ENCODE peak calls at places on chromosomes 1 and 21, in ten cellular contexts. A is upper lobe of right lung, N is RWPE1, R is PC-3, L is lung, Q is esophagus muscularis mucosa, J is fibroblast of lung, I is neural progenitor cell, D is stomach, S is MM.1S. H is an unnamed sample.

GRCh38 chr1:28682840-28683239 is 14.3 kb downstream of the GMEB1 start:
- DNase-seq in A (no peak), N (peak; percentile 19), R (no peak), L (no peak), Q (no peak), J (no peak), I (no peak), D (no peak), S (no peak), H (no peak)

GRCh38 chr21:35376406-35377135 is 327.5 kb upstream of the RUNX1 start:
- DNase-seq in A (no peak), N (no peak), R (no peak), L (no peak), Q (no peak), J (peak; percentile 52), I (no peak), D (no peak), S (no peak), H (no peak)

GRCh38 chr1:61007534-61008364 is 74.6 kb upstream of the NFIA start:
- DNase-seq in A (no peak), N (no peak), R (no peak), L (no peak), Q (no peak), J (no peak), I (peak; percentile 49), D (no peak), S (no peak), H (no peak)

GRCh38 chr1:224809137-224809536 is 120.3 kb upstream of the DNAH14 start:
- DNase-seq in A (no peak), N (no peak), R (no peak), L (no peak), Q (no peak), J (no peak), I (no peak), D (no peak), S (no peak), H (no peak)

GRCh38 chr1:223224465-223224864 is 81.4 kb upstream of the TLR5 start:
- DNase-seq in A (no peak), N (no peak), R (no peak), L (no peak), Q (no peak), J (no peak), I (peak; percentile 20), D (no peak), S (no peak), H (no peak)

GRCh38 chr1:14976260-14976659 is 177.3 kb upstream of the TMEM51 start:
- DNase-seq in A (no peak), N (no peak), R (no peak), L (no peak), Q (no peak), J (no peak), I (no peak), D (no peak), S (no peak), H (no peak)

GRCh38 chr1:177183801-177184200 is 13.0 kb downstream of the BRINP2 start:
- DNase-seq in A (no peak), N (no peak), R (no peak), L (no peak), Q (no peak), J (no peak), I (no peak), D (no peak), S (peak; percentile 27), H (no peak)

GRCh38 chr1:25247829-25248754 is 838 bp upstream of the RSRP1 start:
- DNase-seq in A (no peak), N (no peak), R (no peak), L (no peak), Q (no peak), J (no peak), I (no peak), D (no peak), S (no peak), H (no peak)

GRCh38 chr1:236269439-236269838 is 12.3 kb downstream of the ERO1B start:
- DNase-seq in A (no peak), N (no peak), R (no peak), L (no peak), Q (no peak), J (no peak), I (no peak), D (no peak), S (no peak), H (no peak)

DNA sequence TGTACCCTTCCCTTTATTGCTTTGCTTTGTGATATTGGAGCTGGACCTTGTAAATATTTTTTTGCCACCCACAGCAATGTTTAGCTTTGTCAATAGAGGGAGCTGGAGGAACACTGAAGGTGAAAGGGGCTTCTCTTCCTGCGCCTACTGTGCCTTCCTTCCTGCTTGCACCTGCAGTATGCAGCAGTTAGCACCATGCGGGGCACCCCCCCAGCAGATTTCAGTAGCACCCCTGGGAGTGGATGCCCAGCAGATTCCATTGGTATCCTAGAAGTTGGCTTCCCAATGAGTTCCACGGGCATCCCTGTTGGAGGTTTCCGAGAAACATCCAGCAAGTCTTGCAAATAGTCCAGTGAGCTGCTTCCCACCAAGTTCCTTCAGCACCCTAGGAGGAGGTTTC is 25.6 kb downstream of the S100A10 start:
- DNase-seq in A (no peak), N (no peak), R (peak; percentile 89), L (no peak), Q (no peak), J (peak; percentile 43), I (peak; percentile 62), D (peak; percentile 44), S (peak; percentile 77), H (no peak)
- H3K27ac ChIP-seq in A (no peak overlapping the region), N (no peak overlapping the region), R (no peak overlapping the region), L (peak overlapping the region; percentile 6), Q (no peak overlapping the region), J (no peak overlapping the region), I (no peak overlapping the region), D (no peak overlapping the region), S (no peak overlapping the region), H (no peak overlapping the region)

DNA sequence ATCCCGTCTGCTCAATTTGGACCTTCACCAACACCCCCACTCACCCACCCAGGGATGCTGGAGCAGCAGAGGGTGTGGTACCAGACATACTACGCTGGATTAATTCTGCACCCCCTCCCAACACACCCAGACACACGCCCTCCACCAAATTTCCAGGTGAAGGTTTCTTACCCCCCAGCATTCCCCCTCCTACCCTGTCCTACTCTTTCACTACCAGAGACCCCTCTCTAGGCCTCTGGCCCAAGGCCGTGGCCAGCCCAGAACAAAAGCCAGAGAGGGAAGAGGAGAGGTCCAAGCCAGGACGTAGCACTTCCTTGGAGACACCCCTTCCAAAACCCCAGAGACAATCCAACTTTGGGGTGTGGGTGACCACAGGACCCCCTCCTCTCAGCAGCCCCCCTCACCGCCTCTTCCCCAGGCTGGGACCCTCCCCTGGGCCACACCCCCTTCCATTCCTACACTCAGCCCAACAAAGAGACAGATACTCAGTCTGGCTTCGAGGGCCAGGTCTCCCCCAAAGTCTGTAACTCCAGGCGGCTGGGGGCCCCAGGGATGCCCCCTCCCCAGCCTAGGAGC is 1.6 kb downstream of the MEX3A start:
- DNase-seq in A (no peak), N (no peak), R (no peak), L (no peak), Q (no peak), J (no peak), I (peak; percentile 47), D (no peak), S (no peak), H (no peak)
- H3K27ac ChIP-seq in A (no peak overlapping the region), N (peak overlapping the region; percentile 79), R (no peak overlapping the region), L (no peak overlapping the region), Q (no peak overlapping the region), J (no peak overlapping the region), I (peak overlapping the region; percentile 99), D (no peak overlapping the region), S (no peak overlapping the region), H (no peak overlapping the region)

GRCh38 chr1:166304131-166304530 is 137.3 kb upstream of the FAM78B start:
- DNase-seq in A (no peak), N (no peak), R (no peak), L (no peak), Q (no peak), J (no peak), I (no peak), D (no peak), S (no peak), H (no peak)

GRCh38 chr1:166305371-166305770 is 138.6 kb upstream of the FAM78B start:
- DNase-seq in A (no peak), N (no peak), R (no peak), L (no peak), Q (no peak), J (no peak), I (no peak), D (no peak), S (no peak), H (no peak)

GRCh38 chr1:166302919-166303758 is 136.3 kb upstream of the FAM78B start:
- DNase-seq in A (no peak), N (no peak), R (no peak), L (no peak), Q (no peak), J (no peak), I (peak; percentile 35), D (no peak), S (no peak), H (no peak)

GRCh38 chr1:166307261-166308188 is 140.7 kb upstream of the FAM78B start:
- DNase-seq in A (no peak), N (no peak), R (no peak), L (no peak), Q (no peak), J (no peak), I (no peak), D (no peak), S (no peak), H (no peak)
- H3K27ac ChIP-seq in A (no peak overlapping the region), N (no peak overlapping the region), R (no peak overlapping the region), L (no peak overlapping the region), Q (no peak overlapping the region), J (no peak overlapping the region), I (no peak overlapping the region), D (no peak overlapping the region), S (no peak overlapping the region), H (no peak overlapping the region)

GRCh38 chr1:207049974-207050391 is 1.0 kb downstream of the YOD1 start:
- DNase-seq in A (no peak), N (no peak), R (peak; percentile 82), L (no peak), Q (no peak), J (peak; percentile 38), I (peak; percentile 65), D (peak; percentile 64), S (peak; percentile 86), H (peak; percentile 71)

GRCh38 chr1:207050428-207050767 is 610 bp downstream of the YOD1 start:
- DNase-seq in A (no peak), N (no peak), R (no peak), L (no peak), Q (no peak), J (no peak), I (peak; percentile 72), D (no peak), S (peak; percentile 19), H (no peak)

GRCh38 chr1:207049054-207049453 is 2.0 kb downstream of the YOD1 start:
- DNase-seq in A (no peak), N (no peak), R (no peak), L (no peak), Q (no peak), J (no peak), I (no peak), D (no peak), S (no peak), H (no peak)

GRCh38 chr1:207050768-207051614 is at the start of gene YOD1:
- DNase-seq in A (peak; percentile 95), N (peak; percentile 86), R (peak; percentile 99), L (peak; percentile 94), Q (peak; percentile 95), J (peak; percentile 85), I (peak; percentile 95), D (peak; percentile 95), S (peak; percentile 99), H (peak; percentile 95)

DNA sequence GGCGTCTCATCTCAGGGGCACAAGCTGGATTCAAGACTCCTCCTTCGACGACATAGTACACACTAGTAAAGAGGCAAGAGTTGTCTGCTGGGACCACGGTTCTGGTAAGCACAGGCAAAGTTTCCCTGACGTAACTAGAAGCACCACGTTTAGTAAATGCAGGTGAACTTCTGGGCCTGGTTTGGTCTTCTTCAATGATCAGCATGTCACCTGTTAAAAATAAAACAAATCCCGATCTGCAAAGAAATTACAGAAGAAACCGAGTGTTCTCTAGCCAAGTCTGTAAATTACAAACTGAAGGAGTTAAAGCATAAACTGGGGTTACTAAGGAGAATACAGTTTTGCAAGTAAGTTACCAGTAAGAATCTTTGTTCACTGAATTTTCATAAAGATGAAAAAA is 1.5 kb downstream of the YOD1 start:
- DNase-seq in A (no peak), N (no peak), R (no peak), L (no peak), Q (no peak), J (no peak), I (no peak), D (no peak), S (no peak), H (no peak)
- H3K27ac ChIP-seq in A (no peak overlapping the region), N (no peak overlapping the region), R (peak overlapping the region; percentile 95), L (no peak overlapping the region), Q (no peak overlapping the region), J (no peak overlapping the region), I (no peak overlapping the region), D (peak overlapping the region; percentile 97), S (no peak overlapping the region), H (peak overlapping the region; percentile 95)